ENCODE peak calls at places on chromosomes 12 and 14, in five cellular contexts. B, S, T, P and O are unnamed samples.

GRCh38 chr14:94401083-94401482 is 12.7 kb upstream of the SERPINA1 start:
- DNase-seq in S (no peak), P (no peak), B (no peak), T (no peak), O (peak; percentile 46)

GRCh38 chr14:99872786-99873440 is 79.7 kb downstream of the EML1 start:
- DNase-seq in P (peak; percentile 94), S (no peak), B (no peak), T (no peak), O (no peak)

GRCh38 chr12:62700091-62700490 is 233.5 kb downstream of the MON2 start:
- DNase-seq in T (no peak), S (peak; percentile 36), B (no peak), P (no peak), O (peak; percentile 42)

GRCh38 chr12:107955966-107956643 is 173.0 kb upstream of the WSCD2 start:
- DNase-seq in P (no peak), T (no peak), S (no peak), B (no peak), O (no peak)

GRCh38 chr12:132597333-132598283 is 12.8 kb downstream of the LRCOL1 start:
- DNase-seq in P (peak; percentile 76), T (no peak), S (peak; percentile 29), B (no peak), O (peak; percentile 70)

GRCh38 chr12:116971222-116971621 is 60.5 kb downstream of the FBXW8 start:
- DNase-seq in T (no peak), P (no peak), B (no peak), S (no peak), O (no peak)

GRCh38 chr12:19884081-19884480 is 444.8 kb downstream of the AEBP2 start:
- DNase-seq in B (no peak), T (no peak), P (no peak), S (no peak), O (peak; percentile 25)

GRCh38 chr14:71418591-71419245 is 511.5 kb downstream of the PCNX1 start:
- DNase-seq in B (no peak), P (no peak), T (no peak), S (no peak), O (no peak)

GRCh38 chr14:66070542-66071319 is 415.4 kb upstream of the CCDC196 start:
- DNase-seq in T (peak; percentile 35), P (peak; percentile 78), S (peak; percentile 13), B (no peak), O (no peak)

GRCh38 chr12:93390025-93390424 is 12.3 kb downstream of the NUDT4 start:
- DNase-seq in P (no peak), S (no peak), T (no peak), B (no peak), O (no peak)

GRCh38 chr14:32027255-32027939 is 49.7 kb upstream of the ARHGAP5 start:
- DNase-seq in P (no peak), T (no peak), B (no peak), S (peak; percentile 12), O (peak; percentile 3)

GRCh38 chr12:108177131-108177530 is 48.0 kb downstream of the WSCD2 start:
- DNase-seq in S (no peak), T (no peak), B (no peak), P (no peak), O (no peak)

GRCh38 chr14:35534130-35534883 is at the start of gene INSM2:
- DNase-seq in T (no peak), P (peak; percentile 25), B (no peak), S (no peak), O (no peak)

GRCh38 chr14:105914738-105915385 is 388.5 kb downstream of the TMEM121 start:
- DNase-seq in T (no peak), P (no peak), S (no peak), B (peak; percentile 0), O (no peak)

GRCh38 chr14:34930591-34931069 is 52.2 kb upstream of the SRP54 start:
- DNase-seq in B (no peak), P (no peak), T (no peak), S (no peak), O (no peak)

GRCh38 chr12:108446766-108447165 is 68.3 kb upstream of the FICD start:
- DNase-seq in T (no peak), P (no peak), B (peak; percentile 19), S (peak; percentile 18), O (peak; percentile 31)

GRCh38 chr14:95174184-95174804 is 17.0 kb upstream of the DICER1 start:
- DNase-seq in B (no peak), S (peak; percentile 49), T (no peak), P (no peak), O (peak; percentile 17)

GRCh38 chr12:6202846-6203245 is 2.6 kb downstream of the CD9 start:
- DNase-seq in S (no peak), T (no peak), P (no peak), B (no peak), O (no peak)

GRCh38 chr14:67733609-67734008 is 31.9 kb downstream of the RDH12 start:
- DNase-seq in P (peak; percentile 8), B (no peak), S (no peak), T (no peak), O (no peak)

GRCh38 chr14:67734675-67735074 is 33.0 kb downstream of the RDH12 start:
- DNase-seq in S (peak; percentile 9), T (no peak), B (no peak), P (peak; percentile 13), O (peak; percentile 2)

GRCh38 chr14:67738740-67739504 is 37.2 kb downstream of the RDH12 start:
- DNase-seq in S (peak; percentile 100), T (no peak), B (peak; percentile 71), P (no peak), O (peak; percentile 96)

GRCh38 chr14:67735361-67735921 is 33.8 kb downstream of the RDH12 start:
- DNase-seq in T (no peak), P (no peak), B (no peak), S (no peak), O (no peak)

GRCh38 chr14:67736771-67737170 is 35.1 kb downstream of the RDH12 start:
- DNase-seq in T (no peak), B (no peak), P (no peak), S (no peak), O (no peak)
- TF ChIP-seq CTCF in T (no peak), B (no peak), P (no peak), S (no peak), O (no peak)

GRCh38 chr12:128089961-128090360 is 177.0 kb upstream of the TMEM132C start:
- DNase-seq in S (no peak), P (no peak), B (no peak), T (no peak), O (no peak)
- TF ChIP-seq CTCF in S (no peak), P (no peak), B (no peak), T (no peak), O (no peak)

GRCh38 chr14:102226356-102227125 is 78.4 kb downstream of the MOK start:
- DNase-seq in S (no peak), T (no peak), P (no peak), B (no peak), O (no peak)
- TF ChIP-seq CTCF in S (no peak), T (no peak), P (no peak), B (no peak), O (no peak)

DNA sequence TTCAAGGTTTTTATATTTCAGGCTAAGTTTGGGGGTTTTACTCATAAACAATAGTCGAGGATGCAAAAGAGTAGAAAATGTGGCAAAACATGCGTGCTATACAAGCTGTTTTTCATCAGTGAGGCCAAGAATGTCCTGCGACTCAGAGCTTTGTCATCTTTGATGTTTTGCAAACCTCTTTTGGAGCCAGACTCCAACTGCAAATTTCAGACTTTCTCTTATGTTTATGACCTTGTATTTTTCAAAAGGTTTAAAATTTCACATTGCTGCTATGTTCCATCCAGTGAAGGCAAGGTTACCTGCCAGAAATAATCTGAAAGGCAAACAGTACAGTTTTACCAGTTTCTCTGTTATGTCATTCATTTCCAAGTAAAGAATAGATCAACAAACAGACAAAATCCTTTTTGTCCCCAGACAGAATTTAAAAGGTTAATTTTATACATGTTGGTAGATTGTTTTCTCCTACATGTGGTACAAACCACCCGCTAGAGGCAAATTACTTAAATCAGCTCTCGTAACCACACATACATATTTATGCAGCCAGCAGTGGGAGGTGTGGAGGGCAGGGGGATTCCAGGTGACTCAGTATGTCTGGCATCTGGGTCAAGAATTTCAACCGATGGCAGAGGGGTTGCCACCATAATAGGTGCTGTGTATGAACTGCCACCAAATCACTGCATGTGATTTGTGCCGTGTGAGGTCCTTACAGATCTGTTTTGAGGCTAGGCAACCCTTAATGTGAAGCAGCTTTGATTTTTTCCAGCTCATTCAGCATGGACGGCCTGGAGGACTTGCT is 119.8 kb upstream of the CPM start:
- DNase-seq in P (no peak), S (peak; percentile 94), T (no peak), B (no peak), O (peak; percentile 94)
- TF ChIP-seq CTCF in P (no peak), S (no peak), T (no peak), B (no peak), O (peak; percentile 38)

DNA sequence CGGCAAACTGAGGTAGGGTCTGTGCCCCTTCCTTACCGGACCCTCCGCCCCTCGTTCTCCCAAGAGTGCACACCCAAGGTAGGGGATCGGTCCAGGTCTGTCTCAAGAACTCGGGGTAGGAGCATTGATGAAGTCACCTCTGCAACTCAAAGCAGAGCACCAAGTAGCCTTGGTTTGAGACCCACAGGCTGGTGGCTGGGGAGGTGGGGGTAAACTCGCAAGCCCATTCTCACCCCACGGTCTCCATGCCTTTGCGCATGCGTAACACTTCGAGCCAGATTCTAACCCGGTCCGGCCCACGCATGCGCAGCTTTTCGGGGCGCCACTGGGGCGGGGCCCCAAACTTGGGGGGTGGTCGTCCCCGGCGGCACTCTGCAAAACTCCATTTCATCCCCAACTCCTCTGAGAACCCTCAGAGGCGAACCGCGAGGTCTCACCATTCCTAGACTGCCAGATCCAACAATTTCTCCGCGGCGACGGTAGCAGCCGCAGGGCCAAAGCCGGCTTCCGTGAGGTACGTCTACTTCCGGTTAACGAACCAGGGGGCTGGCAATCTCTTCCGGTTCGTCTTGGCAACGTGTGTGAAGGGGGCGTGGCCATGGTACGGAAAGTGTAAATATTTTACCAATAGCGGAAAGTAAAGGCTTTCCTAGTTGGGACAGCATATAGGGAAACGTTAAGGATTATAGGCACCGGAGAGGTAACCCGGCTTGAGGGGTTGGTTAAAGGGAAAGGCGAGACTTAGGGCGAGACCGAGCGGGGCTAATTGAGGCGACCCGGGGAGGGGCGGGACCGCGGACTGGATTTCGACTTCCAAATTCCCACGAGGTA is at the start of gene MCRS1:
- DNase-seq in B (peak; percentile 86), T (peak; percentile 98), S (peak; percentile 90), P (peak; percentile 96), O (peak; percentile 90)
- TF ChIP-seq CTCF in B (no peak), T (no peak), S (no peak), P (no peak), O (no peak)

GRCh38 chr14:72801841-72802587 is 91.9 kb downstream of the DPF3 start:
- DNase-seq in B (no peak), S (no peak), P (no peak), T (no peak), O (no peak)

GRCh38 chr14:72800848-72801370 is 93.0 kb downstream of the DPF3 start:
- DNase-seq in S (no peak), B (no peak), T (no peak), P (no peak), O (no peak)

GRCh38 chr14:72802588-72802946 is 91.3 kb downstream of the DPF3 start:
- DNase-seq in T (no peak), P (no peak), S (no peak), B (no peak), O (no peak)

GRCh38 chr14:72800296-72800695 is 93.6 kb downstream of the DPF3 start:
- DNase-seq in T (no peak), B (no peak), S (no peak), P (no peak), O (no peak)

DNA sequence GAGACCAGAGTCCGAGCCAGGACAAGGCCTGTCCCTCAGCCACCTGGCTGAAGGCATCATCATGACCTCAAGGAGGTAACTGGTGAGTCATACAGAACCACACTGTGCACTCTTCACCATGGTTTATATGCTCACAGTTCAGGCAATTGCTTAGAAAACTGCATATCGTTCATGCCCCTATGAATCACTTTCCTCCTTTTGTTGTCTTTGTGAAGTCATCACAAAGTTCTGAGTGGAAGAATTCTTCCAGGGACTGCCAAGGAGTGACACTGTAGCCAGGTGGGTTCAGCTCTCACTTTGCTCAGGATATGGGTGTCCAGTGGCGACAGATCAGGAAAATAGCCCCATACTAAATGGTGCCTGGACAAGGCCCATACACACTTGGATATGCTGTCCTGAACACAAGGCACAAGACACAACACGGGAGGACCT is 92.5 kb downstream of the DPF3 start:
- DNase-seq in P (no peak), B (no peak), T (no peak), S (peak; percentile 95), O (peak; percentile 69)
- TF ChIP-seq CTCF in P (no peak), B (no peak), T (no peak), S (no peak), O (no peak)